ENCODE peak calls at places on chromosomes 4 and X, in seven cellular contexts. Y, Z, J, X, A, Q and O are unnamed samples.

GRCh38 chr4:95268819-95269565 is 279.8 kb downstream of the UNC5C start:
- DNase-seq in Y (no peak), Z (no peak), J (no peak), X (peak), A (no peak), Q (no peak), O (no peak)

GRCh38 chr4:183657564-183657963 is 1.4 kb downstream of the RWDD4 start:
- DNase-seq in Y (no peak), Z (no peak), J (no peak), X (peak), A (no peak), Q (no peak), O (no peak)

GRCh38 chrX:36640232-36640631 is 367.9 kb upstream of the FAM47C start:
- DNase-seq in Y (no peak), Z (no peak), J (no peak), X (no peak), A (no peak), Q (no peak), O (no peak)

GRCh38 chr4:97517948-97518347 is 625.3 kb downstream of the STPG2 start:
- DNase-seq in Y (no peak), Z (no peak), J (no peak), X (no peak), A (no peak), Q (no peak), O (no peak)

GRCh38 chr4:120682981-120683380 is 239.5 kb downstream of the PRDM5 start:
- DNase-seq in Y (no peak), Z (no peak), J (no peak), X (peak), A (no peak), Q (no peak), O (no peak)

GRCh38 chrX:134019567-134020206 is 34.3 kb upstream of the GPC3 start:
- DNase-seq in Y (no peak), Z (no peak), J (no peak), X (no peak), A (no peak), Q (no peak), O (no peak)

GRCh38 chr4:2058264-2059033 is 678 bp upstream of the NAT8L start:
- DNase-seq in Y (peak), Z (no peak), J (no peak), X (no peak), A (no peak), Q (no peak), O (no peak)

GRCh38 chr4:56007154-56007553 is 58.4 kb downstream of the CEP135 start:
- DNase-seq in Y (no peak), Z (no peak), J (no peak), X (no peak), A (no peak), Q (no peak), O (no peak)

GRCh38 chr4:7763788-7764187 is 175.9 kb downstream of the AFAP1 start:
- DNase-seq in Y (no peak), Z (no peak), J (no peak), X (peak), A (no peak), Q (no peak), O (no peak)

DNA sequence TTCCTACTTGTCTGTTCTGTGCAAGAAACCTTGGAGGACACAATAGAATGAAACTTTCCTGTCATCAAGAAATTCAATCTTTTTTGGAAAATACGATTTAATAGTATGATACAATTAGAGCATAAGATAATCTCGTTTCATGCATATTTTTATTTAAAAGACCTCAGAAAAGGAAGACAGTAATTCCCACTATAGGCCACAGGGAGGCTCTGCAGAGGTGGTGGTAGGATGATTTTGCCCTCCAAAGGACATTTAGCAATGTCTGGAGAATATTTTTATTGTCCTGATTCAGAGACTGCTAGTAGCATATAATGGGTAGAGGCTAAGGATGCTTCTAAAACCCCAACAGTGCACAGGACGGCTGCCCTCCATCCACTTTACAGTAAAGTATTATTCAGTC is 68.7 kb downstream of the PAK3 start:
- DNase-seq in Y (no peak), Z (peak), J (no peak), X (no peak), A (peak), Q (no peak), O (no peak)
- TF ChIP-seq CTCF in Y (peak), Z (peak), J (peak), X (peak), A (no peak), Q (peak), O (no peak)

GRCh38 chr4:12724520-12724919 is 759.6 kb downstream of the RAB28 start:
- DNase-seq in Y (no peak), Z (no peak), J (no peak), X (no peak), A (no peak), Q (no peak), O (no peak)

GRCh38 chr4:12729384-12729783 is 754.8 kb downstream of the RAB28 start:
- DNase-seq in Y (no peak), Z (peak), J (no peak), X (peak), A (no peak), Q (no peak), O (no peak)

DNA sequence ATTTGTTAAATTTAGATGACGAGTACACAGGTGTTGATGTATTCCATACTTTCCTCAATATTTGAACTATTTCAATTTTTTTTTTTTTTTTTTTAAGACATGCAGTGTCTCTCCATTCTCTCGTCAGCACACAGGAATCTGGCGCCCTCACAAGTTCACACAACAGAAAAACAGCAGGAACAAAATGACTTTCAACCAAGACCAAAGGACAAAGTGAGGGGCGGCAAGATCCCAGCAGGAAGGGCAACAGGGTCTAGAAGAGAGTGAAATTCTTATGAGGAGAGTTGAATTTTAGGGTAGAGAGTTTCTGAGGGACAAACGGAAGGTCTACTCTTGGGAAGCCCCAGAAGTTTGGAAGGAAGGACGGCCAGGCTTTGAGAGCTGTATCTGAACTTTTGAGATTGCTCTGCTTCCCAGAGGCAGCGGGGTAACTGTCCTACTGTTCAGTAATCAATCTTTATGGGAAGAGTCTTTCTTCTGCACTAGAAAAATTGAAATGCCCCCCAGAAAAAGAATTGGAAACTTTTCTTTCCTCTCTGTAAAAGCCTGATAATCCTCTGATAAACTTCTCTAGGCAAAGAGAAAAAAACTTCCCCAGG is 760.2 kb downstream of the RAB28 start:
- DNase-seq in Y (no peak), Z (no peak), J (no peak), X (no peak), A (no peak), Q (no peak), O (no peak)
- TF ChIP-seq CTCF in Y (no peak), Z (no peak), J (no peak), X (no peak), A (no peak), Q (no peak), O (no peak)

DNA sequence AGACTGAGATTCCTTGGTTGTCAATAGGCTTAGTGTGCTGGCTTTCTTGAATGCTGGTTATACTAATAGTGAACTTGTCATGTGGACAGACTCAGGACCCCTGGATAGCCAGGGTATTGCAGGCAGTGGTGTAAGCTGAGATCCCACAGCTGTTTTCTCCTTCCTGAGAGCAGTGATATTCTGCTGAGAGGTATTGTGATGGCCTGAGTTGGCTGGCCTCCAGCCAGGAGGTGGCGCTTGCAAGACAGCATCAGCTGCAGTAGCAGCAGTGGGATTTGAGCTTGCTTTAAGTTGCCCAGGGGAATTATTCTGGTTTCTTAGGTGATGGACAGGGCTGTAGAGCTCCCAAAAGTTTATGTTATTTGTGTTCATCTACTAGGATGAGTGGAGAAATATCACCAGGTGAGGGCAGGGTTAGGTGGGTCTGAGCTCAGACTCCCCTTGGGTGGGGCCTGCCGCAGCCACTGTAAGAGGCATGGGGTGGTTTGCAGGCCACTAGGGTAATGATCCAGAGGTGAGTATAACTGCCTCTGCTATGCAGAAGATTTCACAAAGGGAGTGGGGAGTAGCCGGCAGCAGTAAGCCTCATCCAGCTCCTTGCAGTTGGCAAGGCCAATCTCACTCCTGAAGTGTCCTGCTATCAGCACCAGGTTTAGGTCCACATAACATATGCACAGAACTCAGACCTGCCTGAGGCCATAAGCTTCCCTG is 66.2 kb downstream of the IL15 start:
- DNase-seq in Y (no peak), Z (no peak), J (no peak), X (no peak), A (no peak), Q (no peak), O (no peak)
- TF ChIP-seq CTCF in Y (peak), Z (no peak), J (no peak), X (peak), A (no peak), Q (no peak), O (no peak)

DNA sequence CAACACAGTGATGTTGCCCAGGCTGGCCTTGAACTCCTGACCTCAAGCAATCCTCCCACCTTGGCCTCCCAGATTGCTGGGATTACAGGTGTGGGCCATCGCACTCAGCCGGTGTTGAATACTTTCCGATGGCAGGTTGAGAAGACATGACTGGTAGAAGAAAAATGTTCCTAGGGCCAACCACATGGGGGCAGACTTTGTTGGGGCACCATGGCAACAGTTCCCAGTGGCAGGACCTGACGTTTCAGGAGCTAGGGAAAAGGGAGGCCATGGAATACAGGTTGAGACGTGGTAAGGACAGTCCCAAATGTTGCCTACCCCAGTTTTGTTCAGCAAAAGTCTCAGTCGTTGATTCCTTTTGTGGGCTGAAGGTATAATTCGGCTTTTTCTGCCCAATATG is 134.6 kb downstream of the ASMT start:
- DNase-seq in Y (no peak), Z (no peak), J (no peak), X (no peak), A (no peak), Q (no peak), O (no peak)
- TF ChIP-seq CTCF in Y (no peak), Z (no peak), J (no peak), X (no peak), A (no peak), Q (no peak), O (no peak)

GRCh38 chrX:68665502-68665901 is 18.0 kb downstream of the STARD8 start:
- DNase-seq in Y (no peak), Z (no peak), J (no peak), X (no peak), A (no peak), Q (peak), O (no peak)
- TF ChIP-seq CTCF in Y (no peak), Z (no peak), J (no peak), X (no peak), A (no peak), Q (no peak), O (no peak)

DNA sequence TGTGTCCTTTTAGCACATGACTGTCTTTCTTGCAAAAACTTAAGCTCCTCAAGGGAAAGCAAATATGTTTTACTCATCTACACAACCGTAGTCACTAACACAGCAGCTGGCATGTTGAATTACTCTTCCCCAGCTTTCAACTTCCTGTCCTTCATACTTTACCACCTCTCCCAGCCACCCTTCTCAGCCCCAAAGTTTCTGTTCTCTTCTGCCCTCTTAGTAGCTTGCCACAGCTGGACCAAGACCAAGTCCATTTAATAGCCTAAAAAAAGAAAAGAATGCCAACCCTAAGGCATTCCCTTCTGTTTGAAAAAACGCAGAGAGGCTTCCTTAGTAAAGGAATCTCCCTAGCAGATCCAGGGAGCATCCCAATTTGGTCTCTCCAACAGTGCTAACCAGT is 36.8 kb downstream of the SRPX2 start:
- DNase-seq in Y (no peak), Z (no peak), J (no peak), X (no peak), A (no peak), Q (no peak), O (no peak)
- TF ChIP-seq CTCF in Y (no peak), Z (no peak), J (no peak), X (no peak), A (no peak), Q (no peak), O (no peak)

GRCh38 chrX:30635630-30636029 is 17.6 kb upstream of the GK start:
- DNase-seq in Y (no peak), Z (peak), J (no peak), X (no peak), A (no peak), Q (no peak), O (no peak)
- TF ChIP-seq CTCF in Y (peak), Z (peak), J (no peak), X (peak), A (peak), Q (no peak), O (no peak)

GRCh38 chr4:148998719-148999118 is 556.5 kb upstream of the NR3C2 start:
- DNase-seq in Y (no peak), Z (peak), J (no peak), X (no peak), A (peak), Q (no peak), O (no peak)
- TF ChIP-seq CTCF in Y (peak), Z (peak), J (no peak), X (peak), A (peak), Q (no peak), O (no peak)

GRCh38 chr4:113040793-113041192 is 8.7 kb upstream of the ANK2 start:
- DNase-seq in Y (no peak), Z (no peak), J (no peak), X (no peak), A (no peak), Q (no peak), O (no peak)
- TF ChIP-seq CTCF in Y (no peak), Z (no peak), J (no peak), X (no peak), A (no peak), Q (no peak), O (no peak)

GRCh38 chrX:54439967-54440871 is at the start of gene TSR2:
- DNase-seq in Y (peak), Z (peak), J (peak), X (peak), A (peak), Q (peak), O (peak)
- TF ChIP-seq CTCF in Y (peak), Z (no peak), J (no peak), X (no peak), A (no peak), Q (no peak), O (no peak)